ENCODE peak calls at places on chromosomes 4 and X, in nine cellular contexts. One of them, this sample, is unnamed.

GRCh38 chr4:119728185-119728584 is 99.6 kb upstream of the PDE5A start:
- DNase-seq in neural crest cell: no peak
- DNase-seq in stimulated activated CD4-positive, alpha-beta T cell treated with anti-CD3 and anti-CD28 coated beads, Interleukin-1b, Interleukin-23, amount 100 ng/mL, for 48 hours: no peak
- DNase-seq in effector memory CD8-positive, alpha-beta T cell: no peak
- DNase-seq in M059J: no peak
- DNase-seq in AG04450: no peak
- DNase-seq in HT1080: no peak
- DNase-seq in GM23338: no peak
- DNase-seq in foreskin keratinocyte: no peak
- DNase-seq in this sample: no peak

GRCh38 chr4:114077610-114078009 is 98.2 kb upstream of the ARSJ start:
- DNase-seq in M059J: peak
- DNase-seq in GM23338: no peak
- DNase-seq in AG04450: peak
- DNase-seq in effector memory CD8-positive, alpha-beta T cell: no peak
- DNase-seq in HT1080: peak
- DNase-seq in neural crest cell: no peak
- DNase-seq in stimulated activated CD4-positive, alpha-beta T cell treated with anti-CD3 and anti-CD28 coated beads, Interleukin-1b, Interleukin-23, amount 100 ng/mL, for 48 hours: no peak
- DNase-seq in foreskin keratinocyte: peak
- DNase-seq in this sample: peak

GRCh38 chr4:76108467-76109181 is 34.1 kb downstream of the ART3 start:
- DNase-seq in HT1080: peak
- DNase-seq in GM23338: peak
- DNase-seq in stimulated activated CD4-positive, alpha-beta T cell treated with anti-CD3 and anti-CD28 coated beads, Interleukin-1b, Interleukin-23, amount 100 ng/mL, for 48 hours: no peak
- DNase-seq in effector memory CD8-positive, alpha-beta T cell: no peak
- DNase-seq in AG04450: no peak
- DNase-seq in M059J: peak
- DNase-seq in foreskin keratinocyte: peak
- DNase-seq in neural crest cell: no peak
- DNase-seq in this sample: peak

GRCh38 chr4:7985072-7985471 is 45.4 kb upstream of the AFAP1 start:
- DNase-seq in M059J: no peak
- DNase-seq in HT1080: no peak
- DNase-seq in neural crest cell: no peak
- DNase-seq in stimulated activated CD4-positive, alpha-beta T cell treated with anti-CD3 and anti-CD28 coated beads, Interleukin-1b, Interleukin-23, amount 100 ng/mL, for 48 hours: no peak
- DNase-seq in effector memory CD8-positive, alpha-beta T cell: no peak
- DNase-seq in foreskin keratinocyte: no peak
- DNase-seq in AG04450: no peak
- DNase-seq in GM23338: no peak
- DNase-seq in this sample: no peak

GRCh38 chr4:123064390-123064789 is 142.0 kb upstream of the NUDT6 start:
- DNase-seq in HT1080: peak
- DNase-seq in effector memory CD8-positive, alpha-beta T cell: no peak
- DNase-seq in stimulated activated CD4-positive, alpha-beta T cell treated with anti-CD3 and anti-CD28 coated beads, Interleukin-1b, Interleukin-23, amount 100 ng/mL, for 48 hours: no peak
- DNase-seq in neural crest cell: no peak
- DNase-seq in GM23338: no peak
- DNase-seq in foreskin keratinocyte: peak
- DNase-seq in AG04450: no peak
- DNase-seq in M059J: peak
- DNase-seq in this sample: peak

GRCh38 chr4:116385583-116385982 is 699.8 kb downstream of the TRAM1L1 start:
- DNase-seq in stimulated activated CD4-positive, alpha-beta T cell treated with anti-CD3 and anti-CD28 coated beads, Interleukin-1b, Interleukin-23, amount 100 ng/mL, for 48 hours: no peak
- DNase-seq in GM23338: no peak
- DNase-seq in foreskin keratinocyte: no peak
- DNase-seq in neural crest cell: no peak
- DNase-seq in AG04450: no peak
- DNase-seq in effector memory CD8-positive, alpha-beta T cell: no peak
- DNase-seq in M059J: no peak
- DNase-seq in HT1080: no peak
- DNase-seq in this sample: no peak

GRCh38 chrX:16664059-16664458 is 14.1 kb downstream of the S100G start:
- DNase-seq in GM23338: no peak
- DNase-seq in HT1080: peak
- DNase-seq in AG04450: no peak
- DNase-seq in foreskin keratinocyte: no peak
- DNase-seq in effector memory CD8-positive, alpha-beta T cell: no peak
- DNase-seq in M059J: no peak
- DNase-seq in stimulated activated CD4-positive, alpha-beta T cell treated with anti-CD3 and anti-CD28 coated beads, Interleukin-1b, Interleukin-23, amount 100 ng/mL, for 48 hours: no peak
- DNase-seq in neural crest cell: no peak
- DNase-seq in this sample: no peak

GRCh38 chr4:139465922-139466321 is 12.0 kb downstream of the RAB33B start:
- DNase-seq in GM23338: no peak
- DNase-seq in AG04450: no peak
- DNase-seq in neural crest cell: no peak
- DNase-seq in effector memory CD8-positive, alpha-beta T cell: no peak
- DNase-seq in HT1080: no peak
- DNase-seq in foreskin keratinocyte: no peak
- DNase-seq in stimulated activated CD4-positive, alpha-beta T cell treated with anti-CD3 and anti-CD28 coated beads, Interleukin-1b, Interleukin-23, amount 100 ng/mL, for 48 hours: no peak
- DNase-seq in M059J: peak
- DNase-seq in this sample: no peak

GRCh38 chr4:1987296-1987695 is 21.5 kb downstream of the NELFA start:
- DNase-seq in foreskin keratinocyte: no peak
- DNase-seq in AG04450: no peak
- DNase-seq in neural crest cell: no peak
- DNase-seq in effector memory CD8-positive, alpha-beta T cell: no peak
- DNase-seq in GM23338: no peak
- DNase-seq in stimulated activated CD4-positive, alpha-beta T cell treated with anti-CD3 and anti-CD28 coated beads, Interleukin-1b, Interleukin-23, amount 100 ng/mL, for 48 hours: no peak
- DNase-seq in M059J: no peak
- DNase-seq in HT1080: no peak
- DNase-seq in this sample: no peak

GRCh38 chr4:61201562-61202099 is 1.5 kb downstream of the ADGRL3 start:
- DNase-seq in effector memory CD8-positive, alpha-beta T cell: no peak
- DNase-seq in GM23338: peak
- DNase-seq in HT1080: peak
- DNase-seq in M059J: no peak
- DNase-seq in neural crest cell: peak
- DNase-seq in stimulated activated CD4-positive, alpha-beta T cell treated with anti-CD3 and anti-CD28 coated beads, Interleukin-1b, Interleukin-23, amount 100 ng/mL, for 48 hours: no peak
- DNase-seq in AG04450: no peak
- DNase-seq in foreskin keratinocyte: no peak
- DNase-seq in this sample: peak

GRCh38 chrX:112846114-112846513 is 5.5 kb upstream of the AMOT start:
- DNase-seq in AG04450: no peak
- DNase-seq in GM23338: no peak
- DNase-seq in HT1080: no peak
- DNase-seq in stimulated activated CD4-positive, alpha-beta T cell treated with anti-CD3 and anti-CD28 coated beads, Interleukin-1b, Interleukin-23, amount 100 ng/mL, for 48 hours: no peak
- DNase-seq in foreskin keratinocyte: no peak
- DNase-seq in M059J: no peak
- DNase-seq in neural crest cell: no peak
- DNase-seq in effector memory CD8-positive, alpha-beta T cell: no peak
- DNase-seq in this sample: no peak

GRCh38 chr4:77177196-77177595 is 20.2 kb downstream of the CCNG2 start:
- DNase-seq in GM23338: no peak
- DNase-seq in AG04450: peak
- DNase-seq in foreskin keratinocyte: no peak
- DNase-seq in neural crest cell: no peak
- DNase-seq in HT1080: no peak
- DNase-seq in stimulated activated CD4-positive, alpha-beta T cell treated with anti-CD3 and anti-CD28 coated beads, Interleukin-1b, Interleukin-23, amount 100 ng/mL, for 48 hours: no peak
- DNase-seq in M059J: no peak
- DNase-seq in effector memory CD8-positive, alpha-beta T cell: no peak
- DNase-seq in this sample: no peak

GRCh38 chrX:22194207-22194606 is 78.5 kb upstream of the CBLL2 start:
- DNase-seq in effector memory CD8-positive, alpha-beta T cell: no peak
- DNase-seq in neural crest cell: no peak
- DNase-seq in HT1080: no peak
- DNase-seq in M059J: no peak
- DNase-seq in foreskin keratinocyte: no peak
- DNase-seq in GM23338: no peak
- DNase-seq in AG04450: no peak
- DNase-seq in stimulated activated CD4-positive, alpha-beta T cell treated with anti-CD3 and anti-CD28 coated beads, Interleukin-1b, Interleukin-23, amount 100 ng/mL, for 48 hours: no peak
- DNase-seq in this sample: no peak

GRCh38 chrX:9357500-9358139 is 107.2 kb upstream of the TBL1X start:
- DNase-seq in M059J: no peak
- DNase-seq in effector memory CD8-positive, alpha-beta T cell: no peak
- DNase-seq in AG04450: no peak
- DNase-seq in foreskin keratinocyte: no peak
- DNase-seq in GM23338: no peak
- DNase-seq in neural crest cell: no peak
- DNase-seq in stimulated activated CD4-positive, alpha-beta T cell treated with anti-CD3 and anti-CD28 coated beads, Interleukin-1b, Interleukin-23, amount 100 ng/mL, for 48 hours: no peak
- DNase-seq in HT1080: no peak
- DNase-seq in this sample: no peak

GRCh38 chrX:132092439-132093065 is 35.3 kb downstream of the FRMD7 start:
- DNase-seq in HT1080: peak
- DNase-seq in AG04450: peak
- DNase-seq in neural crest cell: peak
- DNase-seq in M059J: peak
- DNase-seq in effector memory CD8-positive, alpha-beta T cell: peak
- DNase-seq in foreskin keratinocyte: peak
- DNase-seq in stimulated activated CD4-positive, alpha-beta T cell treated with anti-CD3 and anti-CD28 coated beads, Interleukin-1b, Interleukin-23, amount 100 ng/mL, for 48 hours: peak
- DNase-seq in GM23338: peak
- DNase-seq in this sample: peak

GRCh38 chrX:3728454-3728853 is 15.0 kb upstream of the PRKX start:
- DNase-seq in M059J: no peak
- DNase-seq in effector memory CD8-positive, alpha-beta T cell: no peak
- DNase-seq in neural crest cell: no peak
- DNase-seq in AG04450: peak
- DNase-seq in foreskin keratinocyte: no peak
- DNase-seq in GM23338: no peak
- DNase-seq in stimulated activated CD4-positive, alpha-beta T cell treated with anti-CD3 and anti-CD28 coated beads, Interleukin-1b, Interleukin-23, amount 100 ng/mL, for 48 hours: no peak
- DNase-seq in HT1080: no peak
- DNase-seq in this sample: no peak